ENCODE peak calls at places on chromosome 11, in seven cellular contexts. O, S, Y, R, B, P and N are unnamed samples.
A peak's percentile ranks its signal among the peaks of the same experiment; 100 is the strongest.

GRCh38 chr11:116202922-116203321 is 569.9 kb downstream of the BUD13 start:
- DNase-seq in O (no peak), S (no peak), Y (no peak), R (no peak), B (no peak), P (no peak), N (no peak)

GRCh38 chr11:92865352-92865751 is 104.1 kb upstream of the MTNR1B start:
- DNase-seq in O (no peak), S (no peak), Y (no peak), R (peak; percentile 28), B (no peak), P (no peak), N (no peak)

GRCh38 chr11:12642040-12642439 is 32.2 kb upstream of the TEAD1 start:
- DNase-seq in O (no peak), S (no peak), Y (no peak), R (no peak), B (no peak), P (no peak), N (no peak)

GRCh38 chr11:79108851-79109250 is 332.0 kb downstream of the TENM4 start:
- DNase-seq in O (no peak), S (no peak), Y (no peak), R (no peak), B (no peak), P (no peak), N (no peak)

GRCh38 chr11:108805030-108805429 is 140.2 kb downstream of the DDX10 start:
- DNase-seq in O (no peak), S (no peak), Y (no peak), R (no peak), B (no peak), P (no peak), N (no peak)

GRCh38 chr11:69726019-69726418 is 22.2 kb upstream of the FGF19 start:
- DNase-seq in O (no peak), S (no peak), Y (no peak), R (no peak), B (no peak), P (no peak), N (no peak)

GRCh38 chr11:105867742-105868141 is 154.3 kb downstream of the MSANTD4 start:
- DNase-seq in O (no peak), S (no peak), Y (no peak), R (no peak), B (no peak), P (no peak), N (no peak)

GRCh38 chr11:102617491-102618026 is 7.6 kb downstream of the MMP20 start:
- DNase-seq in O (no peak), S (no peak), Y (no peak), R (no peak), B (no peak), P (no peak), N (no peak)

GRCh38 chr11:94861306-94861845 is 93.2 kb downstream of the AMOTL1 start:
- DNase-seq in O (no peak), S (no peak), Y (no peak), R (no peak), B (no peak), P (no peak), N (no peak)

GRCh38 chr11:113197456-113197855 is 116.9 kb upstream of the TTC12 start:
- DNase-seq in O (no peak), S (no peak), Y (no peak), R (no peak), B (no peak), P (no peak), N (no peak)

GRCh38 chr11:26344647-26345046 is 12.7 kb downstream of the ANO3 start:
- DNase-seq in O (no peak), S (no peak), Y (no peak), R (no peak), B (no peak), P (no peak), N (no peak)

GRCh38 chr11:64229090-64229958 is 1.0 kb upstream of the DNAJC4 start:
- DNase-seq in O (no peak), S (no peak), Y (peak; percentile 32), R (peak; percentile 28), B (no peak), P (no peak), N (no peak)

GRCh38 chr11:70532066-70532440 is 133.7 kb downstream of the CTTN start:
- DNase-seq in O (no peak), S (no peak), Y (no peak), R (no peak), B (no peak), P (no peak), N (no peak)

GRCh38 chr11:16217631-16218030 is 138.7 kb downstream of the SOX6 start:
- DNase-seq in O (no peak), S (no peak), Y (no peak), R (no peak), B (no peak), P (no peak), N (no peak)

GRCh38 chr11:77879218-77879617 is 58.3 kb downstream of the AAMDC start:
- DNase-seq in O (peak; percentile 25), S (no peak), Y (no peak), R (peak; percentile 76), B (peak; percentile 26), P (no peak), N (no peak)

GRCh38 chr11:67262731-67263675 is 3.3 kb upstream of the GRK2 start:
- DNase-seq in O (peak; percentile 90), S (peak; percentile 61), Y (peak; percentile 90), R (peak; percentile 90), B (no peak), P (no peak), N (peak; percentile 71)

GRCh38 chr11:99795999-99796398 is 775.2 kb downstream of the CNTN5 start:
- DNase-seq in O (no peak), S (no peak), Y (no peak), R (no peak), B (no peak), P (no peak), N (no peak)

GRCh38 chr11:43992834-43993637 is 50.6 kb downstream of the C11orf96 start:
- DNase-seq in O (no peak), S (no peak), Y (no peak), R (peak; percentile 67), B (no peak), P (no peak), N (no peak)

GRCh38 chr11:74909363-74909762 is 39.5 kb downstream of the XRRA1 start:
- DNase-seq in O (no peak), S (no peak), Y (no peak), R (no peak), B (no peak), P (no peak), N (no peak)
- H3K27ac ChIP-seq in O (no peak overlapping the region), S (no peak overlapping the region), Y (no peak overlapping the region), R (no peak overlapping the region), B (no peak overlapping the region), P (no peak overlapping the region), N (no peak overlapping the region)

DNA sequence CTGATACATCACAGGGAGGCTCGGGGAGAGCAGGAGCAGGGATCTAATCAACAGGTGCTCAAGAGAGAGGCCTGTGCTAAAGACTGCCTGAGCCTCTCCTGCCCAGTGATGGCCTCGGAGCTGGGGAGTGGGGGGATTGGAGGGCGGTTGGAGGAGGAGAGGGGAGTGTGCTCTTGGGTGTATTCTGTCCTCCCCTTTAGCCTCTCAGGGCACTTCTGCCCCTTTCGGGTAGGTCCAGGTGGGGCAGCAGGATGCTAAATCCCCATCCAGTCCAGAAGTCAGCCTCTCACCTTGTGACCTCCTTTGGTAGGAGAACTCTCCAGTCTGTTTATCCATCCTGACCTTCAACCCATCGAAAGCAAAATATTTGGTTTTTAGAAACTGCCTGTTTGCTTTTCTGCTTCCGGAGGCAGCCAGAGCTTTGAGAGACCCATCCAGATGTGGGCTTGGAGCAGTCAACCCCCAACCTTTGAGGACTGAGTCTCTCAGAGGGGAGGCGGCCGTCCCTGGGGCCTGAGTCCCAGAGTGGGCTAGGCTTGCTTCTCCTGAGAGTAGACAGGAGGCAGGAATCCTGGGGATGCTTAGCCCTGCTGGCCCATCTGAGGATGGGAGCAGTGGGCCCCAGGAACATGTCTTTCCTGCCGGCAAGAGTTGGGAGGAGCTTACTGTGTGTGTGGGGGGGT is 105.2 kb upstream of the SYT13 start:
- DNase-seq in O (no peak), S (no peak), Y (no peak), R (no peak), B (no peak), P (no peak), N (no peak)
- H3K27ac ChIP-seq in O (no peak overlapping the region), S (no peak overlapping the region), Y (no peak overlapping the region), R (no peak overlapping the region), B (no peak overlapping the region), P (no peak overlapping the region), N (no peak overlapping the region)

DNA sequence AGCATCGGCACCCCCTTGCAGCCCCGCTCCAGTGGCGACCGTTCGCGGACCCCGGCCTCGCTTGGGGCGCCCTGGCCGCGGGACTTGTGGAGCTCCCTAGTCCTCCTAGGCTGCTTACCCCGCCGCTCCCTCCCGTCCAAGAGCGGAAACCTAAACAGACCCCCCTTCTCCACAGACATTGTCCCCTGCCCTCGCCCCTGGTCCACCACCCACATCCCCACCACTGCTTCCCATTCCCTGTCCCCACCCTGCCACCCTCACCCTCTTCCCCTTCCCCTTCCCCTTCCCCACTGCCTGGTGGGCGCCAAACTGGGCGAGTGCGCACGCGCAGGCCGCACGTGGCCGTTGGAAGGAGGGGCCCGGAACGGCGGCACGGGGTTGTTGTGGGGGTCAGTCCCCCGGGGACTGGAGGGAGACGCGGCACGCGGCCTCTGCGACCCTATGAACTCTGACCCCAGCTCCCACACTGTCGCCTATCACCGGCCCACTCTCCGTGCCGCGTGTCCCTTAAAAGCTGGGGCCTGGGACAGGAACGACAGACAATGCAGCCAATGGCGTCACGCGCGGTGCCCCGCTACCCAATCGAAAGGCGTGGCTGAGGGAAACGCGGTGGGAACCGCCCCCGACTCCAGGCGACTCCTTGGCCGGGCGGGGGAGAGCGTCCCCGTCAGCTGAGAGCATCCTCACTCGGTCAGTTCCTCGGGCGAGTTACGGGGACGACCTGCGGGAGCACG is at the start of gene SNX32:
- DNase-seq in O (peak; percentile 98), S (peak; percentile 88), Y (peak; percentile 97), R (peak; percentile 97), B (peak; percentile 78), P (peak; percentile 20), N (peak; percentile 91)
- H3K27ac ChIP-seq in O (peak within 1 kb of the TSS; percentile 80), S (peak within 1 kb of the TSS; percentile 31), Y (no peak within 1 kb of the TSS), R (no peak within 1 kb of the TSS), B (no peak within 1 kb of the TSS), P (no peak within 1 kb of the TSS), N (peak within 1 kb of the TSS; percentile 52)

DNA sequence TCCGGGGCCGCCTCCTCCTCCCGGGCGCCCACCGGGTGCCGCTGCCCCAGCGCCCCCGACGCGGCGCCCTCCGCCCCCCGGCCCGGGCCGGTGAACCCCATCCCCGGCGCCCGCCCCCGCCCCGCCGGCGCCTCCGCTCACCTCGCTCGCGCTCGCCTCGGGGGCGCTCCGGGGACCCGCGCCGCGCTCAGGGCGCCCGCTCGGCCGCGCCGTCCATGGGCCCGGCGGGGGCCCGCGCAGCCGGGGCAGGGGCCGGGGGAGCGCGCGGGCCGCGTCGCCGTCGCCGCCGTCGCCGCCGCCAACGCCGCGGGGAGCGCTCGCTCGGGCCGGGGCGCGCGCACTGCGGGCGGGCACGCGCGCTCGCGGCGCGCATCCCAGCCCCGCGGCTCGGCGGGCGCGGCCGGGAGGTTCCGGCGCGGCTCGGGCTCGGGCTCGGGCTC is 291 bp downstream of the DUSP8 start:
- DNase-seq in O (no peak), S (no peak), Y (no peak), R (peak; percentile 26), B (no peak), P (no peak), N (no peak)
- H3K27ac ChIP-seq in O (no peak overlapping the region), S (no peak overlapping the region), Y (no peak overlapping the region), R (peak overlapping the region; percentile 40), B (no peak overlapping the region), P (no peak overlapping the region), N (peak overlapping the region; percentile 82)

GRCh38 chr11:33135768-33136443 is 25.4 kb downstream of the CSTF3 start:
- DNase-seq in O (no peak), S (no peak), Y (no peak), R (no peak), B (no peak), P (no peak), N (no peak)
- H3K27ac ChIP-seq in O (peak overlapping the region; percentile 13), S (no peak overlapping the region), Y (no peak overlapping the region), R (no peak overlapping the region), B (no peak overlapping the region), P (no peak overlapping the region), N (no peak overlapping the region)

GRCh38 chr11:33994937-33995336 is 56.6 kb upstream of the CAPRIN1 start:
- DNase-seq in O (no peak), S (no peak), Y (no peak), R (no peak), B (no peak), P (no peak), N (no peak)
- H3K27ac ChIP-seq in O (peak overlapping the region; percentile 0), S (no peak overlapping the region), Y (no peak overlapping the region), R (no peak overlapping the region), B (no peak overlapping the region), P (no peak overlapping the region), N (no peak overlapping the region)